ENCODE peak calls at places on chromosomes 13 and 19, in five cellular contexts. Y is uterus, T is body of pancreas, B is ovary, H is tibial nerve. X is an unnamed sample.

GRCh38 chr13:75870397-75870801 is 234.3 kb downstream of the LMO7 start:
- DNase-seq in Y (no peak), T (no peak), B (no peak), H (no peak), X (no peak)

GRCh38 chr13:61255035-61255796 is 160.4 kb downstream of the PCDH20 start:
- DNase-seq in Y (no peak), T (no peak), B (no peak), H (no peak), X (no peak)

GRCh38 chr13:50161052-50161451 is 145.8 kb downstream of the KCNRG start:
- DNase-seq in Y (no peak), T (no peak), B (no peak), H (no peak), X (no peak)

GRCh38 chr13:32629866-32630265 is 43.6 kb downstream of the PDS5B start:
- DNase-seq in Y (no peak), T (no peak), B (no peak), H (no peak), X (no peak)

GRCh38 chr19:50003810-50004419 is 21.3 kb downstream of the VRK3 start:
- DNase-seq in Y (peak; percentile 77), T (peak; percentile 19), B (peak; percentile 63), H (no peak), X (peak; percentile 85)

GRCh38 chr13:28531956-28532225 is 37.0 kb upstream of the FLT1 start:
- DNase-seq in Y (no peak), T (no peak), B (no peak), H (no peak), X (no peak)

GRCh38 chr19:6161271-6161850 is 25.9 kb downstream of the ACSBG2 start:
- DNase-seq in Y (peak; percentile 58), T (no peak), B (no peak), H (no peak), X (no peak)

GRCh38 chr19:3694361-3695123 is 5.7 kb downstream of the PIP5K1C start:
- DNase-seq in Y (no peak), T (no peak), B (no peak), H (no peak), X (no peak)

GRCh38 chr19:46955114-46955812 is 64.4 kb upstream of the NPAS1 start:
- DNase-seq in Y (no peak), T (no peak), B (no peak), H (no peak), X (no peak)
- H3K4me3 ChIP-seq in Y (no peak overlapping the region), T (no peak overlapping the region), B (no peak overlapping the region), H (peak overlapping the region; percentile 9), X (no peak overlapping the region)

DNA sequence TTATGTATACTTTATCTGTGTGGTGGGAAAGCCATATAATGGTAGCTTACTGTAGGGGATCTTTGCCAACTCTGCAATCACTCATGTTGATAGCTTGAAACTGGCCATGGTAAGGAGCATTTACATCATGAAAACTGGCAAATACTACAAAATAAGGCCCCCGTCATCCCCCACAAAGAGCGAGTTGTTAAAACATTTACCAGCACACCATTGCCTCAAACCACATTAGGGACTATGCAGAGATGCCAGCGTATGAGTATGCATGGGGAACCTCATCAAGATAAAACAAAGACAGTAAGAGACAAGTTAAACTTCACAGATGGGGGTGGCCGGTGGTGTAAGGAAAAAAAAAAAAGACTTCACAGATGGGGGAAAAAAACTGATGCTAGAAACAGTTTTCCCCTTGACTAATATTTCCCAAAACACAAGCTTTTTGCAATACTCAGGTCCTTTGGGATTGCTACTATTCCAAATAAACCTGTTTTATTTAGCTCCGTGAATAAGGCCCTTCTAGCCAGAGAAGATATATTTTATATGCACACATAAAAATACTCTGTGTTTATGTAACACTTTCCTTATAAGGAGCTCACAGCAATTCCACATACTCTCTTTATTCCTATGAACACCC is 70.6 kb upstream of the SERP2 start:
- DNase-seq in Y (no peak), T (no peak), B (no peak), H (no peak), X (no peak)
- H3K27ac ChIP-seq in Y (peak overlapping the region; percentile 83), T (no peak overlapping the region), B (peak overlapping the region; percentile 24), H (peak overlapping the region; percentile 3), X (peak overlapping the region; percentile 89)

DNA sequence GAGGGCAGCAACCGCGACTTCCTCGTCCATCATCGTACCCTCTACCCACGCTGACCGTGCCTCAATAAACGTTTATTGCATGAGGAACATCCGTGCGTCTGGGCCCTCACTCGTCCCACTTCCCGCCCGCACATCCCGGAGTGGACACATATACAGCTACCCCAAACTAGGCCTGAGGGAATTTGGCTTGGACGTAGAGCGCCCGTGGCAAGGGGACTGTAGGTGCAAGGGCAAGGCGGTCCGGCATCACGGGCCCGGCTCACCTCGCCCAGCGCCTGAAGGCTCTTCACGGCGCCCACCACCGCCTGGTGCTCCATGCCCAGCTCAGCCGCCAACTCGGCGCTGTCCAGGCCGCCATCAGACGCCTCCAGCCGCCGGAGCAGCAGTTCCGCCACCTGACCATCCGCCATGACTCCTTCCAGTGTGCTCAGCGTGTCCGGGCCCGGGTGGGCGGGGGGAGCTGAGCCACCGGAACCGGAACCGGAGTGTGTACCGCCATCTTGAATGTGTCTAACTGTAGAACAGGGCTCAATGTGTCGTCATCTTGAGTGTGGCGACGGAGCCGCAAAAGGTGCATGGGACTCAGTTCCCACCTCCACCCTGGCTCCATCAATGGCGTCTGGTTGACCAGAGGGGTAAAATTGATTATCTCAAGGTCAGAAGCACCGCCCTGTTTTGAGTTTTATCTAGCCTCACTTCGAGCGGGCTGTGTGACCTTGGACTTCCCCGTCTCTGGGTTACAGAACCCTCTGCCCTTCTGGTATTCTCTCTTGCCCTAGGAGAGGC is at the start of gene FARSA:
- DNase-seq in Y (peak; percentile 91), T (peak; percentile 95), B (peak; percentile 91), H (peak; percentile 89), X (peak; percentile 94)
- TF ChIP-seq POLR2A in Y (no peak), T (peak; percentile 56), B (peak; percentile 43), H (peak; percentile 56), X (peak; percentile 36)

DNA sequence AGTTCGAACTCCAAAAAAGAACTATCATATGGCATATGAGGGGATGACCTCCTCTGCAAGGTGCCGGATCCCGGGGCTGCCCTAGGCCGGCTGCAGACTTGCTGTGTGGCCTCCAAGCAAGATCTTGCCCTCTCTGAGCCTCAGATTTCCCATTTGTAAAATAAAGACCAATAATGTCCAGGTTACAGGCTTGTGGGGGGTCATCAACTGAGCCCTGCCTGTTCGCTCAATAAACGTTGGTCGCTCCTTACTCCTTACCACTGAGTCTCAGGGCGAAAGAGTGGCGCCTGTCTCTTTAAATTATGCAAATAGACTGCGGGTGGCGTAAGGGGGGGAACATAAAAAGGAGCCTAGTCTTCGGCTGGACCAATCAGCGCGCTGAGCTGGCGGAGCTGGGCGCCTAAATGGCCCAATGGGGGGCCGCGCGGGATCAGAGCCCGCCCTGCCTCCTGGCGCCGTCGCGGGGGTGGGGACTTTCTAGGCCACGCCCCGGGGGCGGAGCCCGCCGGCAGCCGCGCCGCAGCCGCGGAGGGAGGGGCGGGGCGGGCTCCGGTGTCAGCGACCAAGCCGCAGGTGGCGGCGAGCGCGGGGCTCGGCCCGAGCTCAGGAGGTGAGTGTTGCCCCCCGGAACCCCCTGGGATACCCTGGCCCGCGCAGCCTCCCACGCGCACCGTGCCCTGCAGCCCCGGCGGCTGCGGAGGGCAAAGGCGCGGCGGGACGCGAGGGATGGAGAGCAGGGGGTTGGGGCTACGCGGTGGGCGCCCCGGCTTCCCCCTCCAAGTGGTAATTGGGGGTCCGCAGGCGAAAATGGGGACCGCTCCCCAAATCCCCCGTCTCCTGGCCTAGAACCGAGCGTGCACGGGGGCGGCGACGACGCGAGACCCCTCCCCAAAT is 3.8 kb upstream of the FCHO1 start:
- DNase-seq in Y (peak; percentile 85), T (peak; percentile 95), B (peak; percentile 94), H (peak; percentile 74), X (peak; percentile 88)
- H3K4me3 ChIP-seq in Y (no peak overlapping the region), T (no peak overlapping the region), B (peak overlapping the region; percentile 40), H (peak overlapping the region; percentile 52), X (peak overlapping the region; percentile 21)

GRCh38 chr19:933553-933882 is 7.7 kb downstream of the ARID3A start:
- DNase-seq in Y (no peak), T (no peak), B (no peak), H (no peak), X (no peak)
- H3K27ac ChIP-seq in Y (peak overlapping the region; percentile 66), T (peak overlapping the region; percentile 41), B (peak overlapping the region; percentile 10), H (no peak overlapping the region), X (no peak overlapping the region)

DNA sequence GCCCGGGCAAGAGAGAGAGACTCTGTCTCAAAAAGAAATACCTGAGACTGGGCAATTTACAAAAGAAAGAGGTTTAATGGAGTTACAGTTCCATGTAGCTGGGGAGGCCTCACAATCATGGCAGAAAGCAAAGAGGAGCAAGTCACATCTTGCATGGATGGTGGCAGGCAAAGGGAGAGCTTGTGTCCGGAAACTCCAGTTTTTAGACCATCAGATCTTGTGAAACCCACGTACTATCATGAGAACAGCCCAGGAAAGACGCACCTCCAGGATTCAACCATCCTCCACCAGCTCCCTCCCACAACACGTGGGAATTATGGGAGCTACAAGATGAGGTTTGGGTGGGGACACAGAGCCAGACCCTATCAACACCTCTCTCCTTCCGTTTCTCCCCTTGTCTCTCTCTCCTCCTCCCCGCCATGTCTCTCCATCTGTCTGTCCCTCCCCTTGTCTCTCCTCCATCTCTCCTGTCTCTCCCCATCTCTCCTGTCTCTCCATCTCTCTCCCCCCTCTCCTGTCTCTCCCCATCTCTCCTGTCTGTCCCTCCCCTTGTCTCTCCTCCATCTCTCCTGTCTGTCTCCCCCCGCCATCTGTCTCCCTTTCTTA is 10.0 kb downstream of the POLR2E start:
- DNase-seq in Y (no peak), T (no peak), B (no peak), H (no peak), X (no peak)
- TF ChIP-seq POLR2A in Y (no peak), T (no peak), B (no peak), H (no peak), X (no peak)

X was measured in gastrocnemius medialis.